ENCODE peak calls at places on chromosomes 16 and 17, in nine cellular contexts. O, U, W, N, Y, T, V, D and R are unnamed samples.

GRCh38 chr17:48262982-48263586 is 155.5 kb downstream of the SNX11 start:
- DNase-seq in O (no peak), U (no peak), W (peak), N (no peak), Y (no peak), T (no peak), V (peak), D (no peak), R (peak)

GRCh38 chr17:80065478-80066170 is 29.2 kb downstream of the CCDC40 start:
- DNase-seq in O (no peak), U (no peak), W (no peak), N (no peak), Y (no peak), T (no peak), V (no peak), D (no peak), R (no peak)

GRCh38 chr17:2042355-2042929 is 620 bp downstream of the OVCA2 start:
- DNase-seq in O (no peak), U (no peak), W (no peak), N (no peak), Y (no peak), T (no peak), V (no peak), D (no peak), R (peak)

GRCh38 chr17:57975044-57975443 is 13.0 kb downstream of the VEZF1 start:
- DNase-seq in O (no peak), U (no peak), W (no peak), N (no peak), Y (no peak), T (no peak), V (no peak), D (no peak), R (no peak)

GRCh38 chr17:73091770-73092517 is 544 bp downstream of the SLC39A11 start:
- DNase-seq in O (no peak), U (no peak), W (peak), N (peak), Y (peak), T (no peak), V (no peak), D (no peak), R (peak)

GRCh38 chr16:20866161-20866772 is 33.9 kb downstream of the DCUN1D3 start:
- DNase-seq in O (peak), U (no peak), W (no peak), N (peak), Y (peak), T (no peak), V (no peak), D (no peak), R (peak)

GRCh38 chr17:32495347-32496253 is 8.8 kb downstream of the CDK5R1 start:
- DNase-seq in O (no peak), U (peak), W (no peak), N (no peak), Y (no peak), T (no peak), V (no peak), D (no peak), R (no peak)

GRCh38 chr17:78534492-78535284 is 42.5 kb downstream of the DNAH17 start:
- DNase-seq in O (no peak), U (no peak), W (no peak), N (no peak), Y (no peak), T (no peak), V (no peak), D (no peak), R (no peak)

GRCh38 chr16:48441863-48442279 is 56.7 kb upstream of the SIAH1 start:
- DNase-seq in O (no peak), U (no peak), W (no peak), N (no peak), Y (no peak), T (no peak), V (peak), D (no peak), R (no peak)

GRCh38 chr16:79264237-79265104 is 336.1 kb downstream of the MAF start:
- DNase-seq in O (no peak), U (no peak), W (no peak), N (no peak), Y (no peak), T (no peak), V (no peak), D (no peak), R (no peak)